ENCODE peak calls at places on chromosomes 13 and 19, in six cellular contexts. N, J, U, O, T and C are unnamed samples. For H3K9me3, the result is how much of the 10 kb centered on the place peaks cover.

GRCh38 chr19:50432658-50433057 is at the start of gene MYBPC2:
- DNase-seq in N (no peak), J (no peak), U (no peak), O (no peak), T (no peak), C (no peak)

GRCh38 chr13:33172400-33172799 is 113.2 kb downstream of the STARD13 start:
- DNase-seq in N (no peak), J (no peak), T (no peak), O (no peak), U (no peak), C (no peak)

GRCh38 chr13:56424246-56424645 is 716.5 kb upstream of the PRR20A start:
- DNase-seq in U (no peak), O (no peak), T (no peak), J (no peak), N (no peak), C (no peak)

GRCh38 chr13:100675660-100676129 is 1.1 kb upstream of the TMTC4 start:
- DNase-seq in O (no peak), T (no peak), U (no peak), J (no peak), N (peak), C (peak)

GRCh38 chr19:51194527-51195315 is 30.2 kb upstream of the CD33 start:
- DNase-seq in U (peak), N (no peak), T (no peak), O (no peak), J (no peak), C (no peak)

GRCh38 chr19:42412223-42412622 is 15.0 kb downstream of the LIPE start:
- DNase-seq in J (no peak), O (no peak), T (no peak), N (no peak), U (no peak), C (no peak)

GRCh38 chr13:50627111-50627510 is 216.4 kb downstream of the DLEU7 start:
- DNase-seq in U (no peak), T (no peak), O (no peak), J (no peak), N (no peak), C (no peak)

GRCh38 chr19:41457241-41457640 is 14.3 kb downstream of the ERICH4 start:
- DNase-seq in U (peak), J (no peak), O (no peak), T (no peak), N (no peak), C (peak)

GRCh38 chr13:38421590-38422560 is 72.2 kb downstream of the UFM1 start:
- DNase-seq in T (no peak), J (no peak), O (peak), U (no peak), N (no peak), C (no peak)

GRCh38 chr19:3785938-3786824 is at the start of gene MATK:
- DNase-seq in O (no peak), T (no peak), N (no peak), J (no peak), U (no peak), C (no peak)

GRCh38 chr13:99955747-99956472 is 15.7 kb downstream of the ZIC5 start:
- DNase-seq in O (peak), U (no peak), N (no peak), J (no peak), T (no peak), C (peak)

GRCh38 chr19:30799854-30800755 is 427.9 kb downstream of the ZNF536 start:
- DNase-seq in J (no peak), N (no peak), U (no peak), T (no peak), O (no peak), C (no peak)

GRCh38 chr13:106291006-106291405 is 244.5 kb downstream of the EFNB2 start:
- DNase-seq in J (no peak), N (no peak), O (peak), U (no peak), T (no peak), C (no peak)

GRCh38 chr13:102395174-102395573 is 6.7 kb downstream of the FGF14 start:
- DNase-seq in N (no peak), T (no peak), O (no peak), J (no peak), U (no peak), C (no peak)

GRCh38 chr13:40096357-40096911 is 441.0 kb downstream of the COG6 start:
- DNase-seq in J (no peak), N (peak), O (no peak), U (no peak), T (no peak), C (peak)

GRCh38 chr19:39329948-39330347 is 5.9 kb downstream of the GMFG start:
- DNase-seq in U (no peak), J (no peak), O (no peak), T (no peak), N (no peak), C (no peak)

GRCh38 chr19:20470345-20471119 is 95.0 kb downstream of the ZNF737 start:
- DNase-seq in N (no peak), T (no peak), J (no peak), U (no peak), O (no peak), C (no peak)

GRCh38 chr19:45160870-45161714 is at the start of gene NKPD1:
- DNase-seq in N (no peak), U (no peak), T (no peak), J (no peak), O (no peak), C (no peak)

GRCh38 chr13:23966691-23967615 is 69.7 kb upstream of the C1QTNF9B start:
- DNase-seq in J (no peak), N (peak), U (peak), O (no peak), T (no peak), C (peak)

GRCh38 chr19:45162464-45163143 is 1.8 kb upstream of the NKPD1 start:
- DNase-seq in O (no peak), U (no peak), N (no peak), J (no peak), T (no peak), C (no peak)

GRCh38 chr19:49344516-49345423 is 9.6 kb downstream of the CD37 start:
- DNase-seq in T (no peak), O (no peak), J (no peak), N (no peak), U (no peak), C (no peak)

GRCh38 chr19:29290853-29291252 is 77.9 kb upstream of the UQCRFS1 start:
- DNase-seq in U (no peak), N (no peak), J (peak), O (no peak), T (no peak), C (no peak)

DNA sequence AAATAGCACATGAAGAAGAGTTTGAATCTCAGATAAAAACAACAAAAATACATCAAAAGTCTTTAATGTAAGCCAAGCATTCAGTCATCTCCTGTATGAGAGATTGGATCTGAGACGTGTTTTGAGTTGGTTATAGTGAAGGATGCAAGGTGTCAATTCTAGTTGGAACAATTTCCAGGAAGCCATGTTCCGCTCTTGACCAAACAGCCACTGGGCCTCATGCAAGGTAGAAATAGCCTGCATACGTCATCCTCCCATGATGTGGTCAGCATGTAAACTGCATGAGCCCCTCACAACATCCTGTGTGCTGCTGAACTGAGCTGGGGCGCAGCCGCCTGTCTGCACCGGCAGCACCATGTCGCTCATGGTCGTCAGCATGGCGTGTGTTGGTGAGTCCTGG is at the start of gene KIR3DL3:
- DNase-seq in T (no peak), U (no peak), O (no peak), J (no peak), N (no peak), C (no peak)
- H3K9me3 ChIP-seq in T (under half), U (under half), O (under half), J (under half), N (under half), C (under half)

GRCh38 chr13:48570225-48570828 is 37.4 kb upstream of the RCBTB2 start:
- DNase-seq in O (no peak), T (no peak), U (no peak), N (no peak), J (no peak), C (no peak)

GRCh38 chr13:48574036-48574796 is 41.3 kb upstream of the RCBTB2 start:
- DNase-seq in N (no peak), J (no peak), T (no peak), U (no peak), O (no peak), C (no peak)

GRCh38 chr13:48571121-48571901 is 38.4 kb upstream of the RCBTB2 start:
- DNase-seq in O (peak), J (no peak), T (no peak), U (no peak), N (no peak), C (no peak)

GRCh38 chr13:48575014-48575413 is 42.1 kb upstream of the RCBTB2 start:
- DNase-seq in U (no peak), N (no peak), J (no peak), T (no peak), O (no peak), C (no peak)

GRCh38 chr13:48573213-48573612 is 40.3 kb upstream of the RCBTB2 start:
- DNase-seq in U (no peak), O (no peak), N (no peak), J (no peak), T (no peak), C (no peak)
- H3K9me3 ChIP-seq in U (under half), O (under half), N (under half), J (under half), T (under half), C (under half)

GRCh38 chr19:53328967-53329366 is 4.6 kb upstream of the ZNF845 start:
- DNase-seq in O (no peak), J (peak), N (no peak), T (no peak), U (no peak), C (peak)

GRCh38 chr19:53333071-53333465 is 481 bp upstream of the ZNF845 start:
- DNase-seq in O (no peak), T (no peak), U (no peak), N (peak), J (peak), C (no peak)

GRCh38 chr19:53332484-53332883 is 1.1 kb upstream of the ZNF845 start:
- DNase-seq in U (no peak), N (no peak), T (no peak), J (no peak), O (no peak), C (no peak)

GRCh38 chr19:53333466-53334449 is at the start of gene ZNF845:
- DNase-seq in U (peak), O (peak), N (peak), T (peak), J (peak), C (peak)
- H3K9me3 ChIP-seq in U (under half), O (under half), N (under half), T (under half), J (under half), C (under half)

GRCh38 chr19:37243206-37243632 is 25.2 kb downstream of the ZNF383 start:
- DNase-seq in T (no peak), J (no peak), N (no peak), U (no peak), O (no peak), C (no peak)
- H3K9me3 ChIP-seq in T (half or more), J (half or more), N (under half), U (under half), O (half or more), C (half or more)

DNA sequence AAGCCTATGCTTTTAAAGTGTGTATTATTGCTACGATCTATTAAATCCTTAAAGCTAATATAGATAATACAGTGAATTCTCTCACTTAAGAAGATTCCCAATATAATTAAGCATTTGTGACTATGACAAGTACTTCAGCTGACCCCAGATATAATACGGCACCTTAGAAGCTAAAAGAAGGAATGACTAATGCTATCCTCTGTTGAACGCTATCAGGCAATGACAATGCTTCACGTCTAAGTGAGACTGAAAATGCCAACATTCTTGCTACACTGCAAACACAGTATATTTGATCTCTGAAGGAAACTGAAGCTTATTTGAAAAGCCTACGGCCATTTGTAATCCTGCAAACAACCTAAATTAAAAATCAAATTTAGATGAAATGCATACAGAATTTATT is 19.7 kb downstream of the VWA8 start:
- DNase-seq in J (no peak), N (no peak), O (peak), U (no peak), T (no peak), C (no peak)
- H3K9me3 ChIP-seq in J (under half), N (under half), O (under half), U (under half), T (under half), C (under half)

GRCh38 chr19:1651548-1652394 is 644 bp downstream of the TCF3 start:
- DNase-seq in O (no peak), U (no peak), J (no peak), N (peak), T (peak), C (peak)

GRCh38 chr19:1649706-1650626 is 2.4 kb downstream of the TCF3 start:
- DNase-seq in N (no peak), T (no peak), O (no peak), J (no peak), U (no peak), C (no peak)

GRCh38 chr19:1648926-1649541 is 3.4 kb downstream of the TCF3 start:
- DNase-seq in O (no peak), N (no peak), J (no peak), U (no peak), T (no peak), C (no peak)

GRCh38 chr19:1651061-1651547 is 1.3 kb downstream of the TCF3 start:
- DNase-seq in O (no peak), J (no peak), T (peak), U (peak), N (peak), C (peak)

DNA sequence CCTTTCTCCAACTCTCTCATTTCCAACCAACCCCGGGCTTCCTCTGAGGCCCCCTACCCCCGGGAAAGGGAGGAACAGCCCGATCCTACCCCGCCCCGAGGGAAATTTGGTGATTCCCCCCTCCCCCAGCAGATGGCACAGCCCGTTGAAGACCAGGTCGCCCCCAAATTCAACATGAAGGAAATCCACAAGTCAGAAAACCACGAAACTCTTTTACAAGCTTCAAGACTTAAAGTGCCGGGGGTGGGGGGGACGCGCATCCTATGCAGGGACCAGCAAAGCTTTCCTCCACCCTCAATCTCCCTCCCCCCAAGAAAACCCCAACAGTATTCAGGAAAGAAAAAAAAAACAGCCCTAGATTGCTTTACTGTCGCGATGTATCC is 1.8 kb downstream of the TCF3 start:
- DNase-seq in N (peak), O (no peak), J (no peak), T (peak), U (no peak), C (no peak)
- H3K9me3 ChIP-seq in N (under half), O (under half), J (under half), T (under half), U (under half), C (under half)

GRCh38 chr19:58248886-58249285 is 20.2 kb downstream of the ZNF544 start:
- DNase-seq in J (no peak), T (no peak), N (no peak), O (no peak), U (no peak), C (no peak)
- H3K9me3 ChIP-seq in J (half or more), T (under half), N (half or more), O (half or more), U (half or more), C (under half)

GRCh38 chr19:55858401-55858800 is 22.1 kb downstream of the NLRP4 start:
- DNase-seq in N (no peak), T (no peak), O (no peak), J (no peak), U (no peak), C (no peak)

GRCh38 chr19:55857149-55857548 is 20.8 kb downstream of the NLRP4 start:
- DNase-seq in U (peak), J (no peak), T (no peak), O (no peak), N (no peak), C (no peak)

GRCh38 chr19:55857974-55858373 is 21.6 kb downstream of the NLRP4 start:
- DNase-seq in U (no peak), O (no peak), J (no peak), N (no peak), T (no peak), C (no peak)

GRCh38 chr19:55855160-55855559 is 18.8 kb downstream of the NLRP4 start:
- DNase-seq in N (no peak), O (no peak), J (no peak), U (peak), T (no peak), C (no peak)
- H3K9me3 ChIP-seq in N (under half), O (under half), J (under half), U (under half), T (under half), C (under half)

GRCh38 chr19:23800281-23800680 is 41.6 kb upstream of the ZNF681 start:
- DNase-seq in U (no peak), O (no peak), T (no peak), J (no peak), N (no peak), C (no peak)
- H3K9me3 ChIP-seq in U (under half), O (under half), T (under half), J (under half), N (under half), C (under half)

DNA sequence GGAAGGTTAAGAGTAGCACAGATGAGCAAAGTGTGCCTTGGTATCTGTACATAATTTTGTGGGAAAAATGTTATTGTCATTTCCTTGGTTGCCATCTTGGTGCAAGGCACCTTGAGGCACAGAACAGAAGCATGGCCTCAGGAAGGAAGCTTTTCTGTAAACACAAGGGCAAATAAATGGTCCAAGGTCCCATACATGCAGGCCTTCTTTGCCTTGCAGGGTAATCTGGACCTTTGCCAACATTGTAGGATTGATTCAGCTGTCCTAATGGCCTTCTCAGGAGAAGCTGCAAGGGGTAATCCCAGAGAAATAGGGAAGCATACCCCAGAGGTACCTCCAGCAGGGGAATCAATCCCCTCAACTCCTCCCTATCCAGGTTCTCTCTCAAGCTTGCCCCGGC is 9.0 kb upstream of the MLLT1 start:
- DNase-seq in O (no peak), T (no peak), N (no peak), U (no peak), J (no peak), C (no peak)
- H3K9me3 ChIP-seq in O (under half), T (under half), N (under half), U (under half), J (half or more), C (half or more)